ENCODE peak calls at places on chromosomes 5 and 9, in nine cellular contexts. One of them, this sample, is unnamed.
A peak's percentile ranks its signal among the peaks of the same experiment; 100 is the strongest.

GRCh38 chr5:99702565-99702964 is 773.8 kb upstream of the CHD1 start:
- DNase-seq in esophagus muscularis mucosa: no peak
- DNase-seq in tibial nerve: no peak
- DNase-seq in Panc1: no peak
- DNase-seq in SK-N-SH: no peak
- DNase-seq in adrenal gland: no peak
- DNase-seq in foreskin fibroblast: no peak
- DNase-seq in lower leg skin: no peak
- DNase-seq in HCT116: no peak
- DNase-seq in this sample: no peak

GRCh38 chr5:175738595-175739133 is 80.8 kb downstream of the HRH2 start:
- DNase-seq in esophagus muscularis mucosa: no peak
- DNase-seq in tibial nerve: no peak
- DNase-seq in Panc1: no peak
- DNase-seq in SK-N-SH: no peak
- DNase-seq in adrenal gland: no peak
- DNase-seq in foreskin fibroblast: no peak
- DNase-seq in lower leg skin: no peak
- DNase-seq in HCT116: no peak
- DNase-seq in this sample: no peak

GRCh38 chr5:178071108-178071507 is 42.2 kb upstream of the N4BP3 start:
- DNase-seq in esophagus muscularis mucosa: no peak
- DNase-seq in tibial nerve: no peak
- DNase-seq in Panc1: no peak
- DNase-seq in SK-N-SH: no peak
- DNase-seq in adrenal gland: no peak
- DNase-seq in foreskin fibroblast: no peak
- DNase-seq in lower leg skin: no peak
- DNase-seq in HCT116: no peak
- DNase-seq in this sample: no peak

GRCh38 chr9:78131969-78132687 is 100.5 kb upstream of the GNAQ start:
- DNase-seq in esophagus muscularis mucosa: no peak
- DNase-seq in tibial nerve: no peak
- DNase-seq in Panc1: no peak
- DNase-seq in SK-N-SH: no peak
- DNase-seq in adrenal gland: no peak
- DNase-seq in foreskin fibroblast: no peak
- DNase-seq in lower leg skin: no peak
- DNase-seq in HCT116: no peak
- DNase-seq in this sample: no peak

GRCh38 chr9:84754461-84754860 is 84.9 kb downstream of the NTRK2 start:
- DNase-seq in esophagus muscularis mucosa: no peak
- DNase-seq in tibial nerve: no peak
- DNase-seq in Panc1: no peak
- DNase-seq in SK-N-SH: no peak
- DNase-seq in adrenal gland: no peak
- DNase-seq in foreskin fibroblast: no peak
- DNase-seq in lower leg skin: no peak
- DNase-seq in HCT116: no peak
- DNase-seq in this sample: no peak

GRCh38 chr9:35627575-35627974 is 9.4 kb upstream of the CD72 start:
- DNase-seq in esophagus muscularis mucosa: no peak
- DNase-seq in tibial nerve: no peak
- DNase-seq in Panc1: no peak
- DNase-seq in SK-N-SH: no peak
- DNase-seq in adrenal gland: no peak
- DNase-seq in foreskin fibroblast: no peak
- DNase-seq in lower leg skin: no peak
- DNase-seq in HCT116: no peak
- DNase-seq in this sample: no peak

GRCh38 chr5:139915834-139916233 is 120.2 kb downstream of the PSD2 start:
- DNase-seq in esophagus muscularis mucosa: no peak
- DNase-seq in tibial nerve: no peak
- DNase-seq in Panc1: no peak
- DNase-seq in SK-N-SH: no peak
- DNase-seq in adrenal gland: no peak
- DNase-seq in foreskin fibroblast: no peak
- DNase-seq in lower leg skin: no peak
- DNase-seq in HCT116: no peak
- DNase-seq in this sample: no peak

GRCh38 chr5:134561871-134562296 is 36.4 kb downstream of the JADE2 start:
- DNase-seq in esophagus muscularis mucosa: no peak
- DNase-seq in tibial nerve: no peak
- DNase-seq in Panc1: no peak
- DNase-seq in SK-N-SH: peak; percentile 49
- DNase-seq in adrenal gland: peak; percentile 94
- DNase-seq in foreskin fibroblast: no peak
- DNase-seq in lower leg skin: no peak
- DNase-seq in HCT116: peak; percentile 7
- DNase-seq in this sample: peak; percentile 65

GRCh38 chr5:851553-851952 is 767 bp upstream of the ZDHHC11 start:
- DNase-seq in esophagus muscularis mucosa: no peak
- DNase-seq in tibial nerve: no peak
- DNase-seq in Panc1: no peak
- DNase-seq in SK-N-SH: no peak
- DNase-seq in adrenal gland: no peak
- DNase-seq in foreskin fibroblast: no peak
- DNase-seq in lower leg skin: no peak
- DNase-seq in HCT116: no peak
- DNase-seq in this sample: no peak

GRCh38 chr5:128216285-128216684 is 132.7 kb downstream of the SLC12A2 start:
- DNase-seq in esophagus muscularis mucosa: no peak
- DNase-seq in tibial nerve: no peak
- DNase-seq in Panc1: no peak
- DNase-seq in SK-N-SH: no peak
- DNase-seq in adrenal gland: no peak
- DNase-seq in foreskin fibroblast: no peak
- DNase-seq in lower leg skin: no peak
- DNase-seq in HCT116: no peak
- DNase-seq in this sample: no peak

GRCh38 chr5:128212206-128212788 is 128.7 kb downstream of the SLC12A2 start:
- DNase-seq in esophagus muscularis mucosa: no peak
- DNase-seq in tibial nerve: no peak
- DNase-seq in Panc1: no peak
- DNase-seq in SK-N-SH: no peak
- DNase-seq in adrenal gland: no peak
- DNase-seq in foreskin fibroblast: no peak
- DNase-seq in lower leg skin: no peak
- DNase-seq in HCT116: no peak
- DNase-seq in this sample: no peak

GRCh38 chr5:128216860-128217531 is 133.4 kb downstream of the SLC12A2 start:
- DNase-seq in esophagus muscularis mucosa: no peak
- DNase-seq in tibial nerve: no peak
- DNase-seq in Panc1: no peak
- DNase-seq in SK-N-SH: no peak
- DNase-seq in adrenal gland: no peak
- DNase-seq in foreskin fibroblast: peak; percentile 56
- DNase-seq in lower leg skin: no peak
- DNase-seq in HCT116: no peak
- DNase-seq in this sample: no peak

GRCh38 chr5:128213833-128214232 is 130.3 kb downstream of the SLC12A2 start:
- DNase-seq in esophagus muscularis mucosa: no peak
- DNase-seq in tibial nerve: no peak
- DNase-seq in Panc1: no peak
- DNase-seq in SK-N-SH: no peak
- DNase-seq in adrenal gland: no peak
- DNase-seq in foreskin fibroblast: no peak
- DNase-seq in lower leg skin: no peak
- DNase-seq in HCT116: no peak
- DNase-seq in this sample: no peak

GRCh38 chr5:128213340-128213739 is 129.8 kb downstream of the SLC12A2 start:
- DNase-seq in esophagus muscularis mucosa: no peak
- DNase-seq in tibial nerve: peak; percentile 51
- DNase-seq in Panc1: peak; percentile 53
- DNase-seq in SK-N-SH: peak; percentile 31
- DNase-seq in adrenal gland: peak; percentile 79
- DNase-seq in foreskin fibroblast: peak; percentile 60
- DNase-seq in lower leg skin: peak; percentile 31
- DNase-seq in HCT116: peak; percentile 61
- DNase-seq in this sample: peak; percentile 49
- TF ChIP-seq CTCF in esophagus muscularis mucosa: peak; percentile 83
- TF ChIP-seq CTCF in tibial nerve: peak; percentile 45
- TF ChIP-seq CTCF in Panc1: peak; percentile 76
- TF ChIP-seq CTCF in SK-N-SH: peak; percentile 86
- TF ChIP-seq CTCF in adrenal gland: peak; percentile 68
- TF ChIP-seq CTCF in foreskin fibroblast: peak; percentile 63
- TF ChIP-seq CTCF in lower leg skin: peak; percentile 41
- TF ChIP-seq CTCF in HCT116: peak; percentile 66
- TF ChIP-seq CTCF in this sample: peak; percentile 71

DNA sequence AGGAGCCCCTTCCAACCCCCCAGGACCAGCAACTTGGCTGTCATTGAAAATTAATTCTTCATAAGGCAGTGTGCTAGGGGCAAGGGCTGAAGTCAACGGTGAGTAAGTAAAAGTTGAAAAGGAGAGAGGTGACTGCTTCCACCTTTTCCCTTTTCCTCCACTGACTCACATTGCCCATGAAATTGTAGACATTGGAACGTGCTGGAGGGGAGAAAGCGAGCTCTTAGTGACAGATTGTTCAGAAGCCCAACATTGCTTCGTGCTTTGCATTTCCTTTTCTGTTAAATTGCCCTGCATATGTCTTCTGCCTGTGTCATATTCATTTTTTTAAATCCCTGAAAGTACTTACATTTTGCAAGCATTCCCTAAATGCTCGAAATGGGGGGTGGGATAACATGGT is 19.0 kb downstream of the GLRA1 start:
- DNase-seq in esophagus muscularis mucosa: no peak
- DNase-seq in tibial nerve: no peak
- DNase-seq in Panc1: no peak
- DNase-seq in SK-N-SH: no peak
- DNase-seq in adrenal gland: no peak
- DNase-seq in foreskin fibroblast: no peak
- DNase-seq in lower leg skin: no peak
- DNase-seq in HCT116: no peak
- DNase-seq in this sample: no peak
- H3K4me3 ChIP-seq in esophagus muscularis mucosa: no peak overlapping the region
- H3K4me3 ChIP-seq in tibial nerve: no peak overlapping the region
- H3K4me3 ChIP-seq in Panc1: no peak overlapping the region
- H3K4me3 ChIP-seq in SK-N-SH: no peak overlapping the region
- H3K4me3 ChIP-seq in adrenal gland: no peak overlapping the region
- H3K4me3 ChIP-seq in foreskin fibroblast: no peak overlapping the region
- H3K4me3 ChIP-seq in lower leg skin: no peak overlapping the region
- H3K4me3 ChIP-seq in HCT116: no peak overlapping the region
- H3K4me3 ChIP-seq in this sample: no peak overlapping the region

DNA sequence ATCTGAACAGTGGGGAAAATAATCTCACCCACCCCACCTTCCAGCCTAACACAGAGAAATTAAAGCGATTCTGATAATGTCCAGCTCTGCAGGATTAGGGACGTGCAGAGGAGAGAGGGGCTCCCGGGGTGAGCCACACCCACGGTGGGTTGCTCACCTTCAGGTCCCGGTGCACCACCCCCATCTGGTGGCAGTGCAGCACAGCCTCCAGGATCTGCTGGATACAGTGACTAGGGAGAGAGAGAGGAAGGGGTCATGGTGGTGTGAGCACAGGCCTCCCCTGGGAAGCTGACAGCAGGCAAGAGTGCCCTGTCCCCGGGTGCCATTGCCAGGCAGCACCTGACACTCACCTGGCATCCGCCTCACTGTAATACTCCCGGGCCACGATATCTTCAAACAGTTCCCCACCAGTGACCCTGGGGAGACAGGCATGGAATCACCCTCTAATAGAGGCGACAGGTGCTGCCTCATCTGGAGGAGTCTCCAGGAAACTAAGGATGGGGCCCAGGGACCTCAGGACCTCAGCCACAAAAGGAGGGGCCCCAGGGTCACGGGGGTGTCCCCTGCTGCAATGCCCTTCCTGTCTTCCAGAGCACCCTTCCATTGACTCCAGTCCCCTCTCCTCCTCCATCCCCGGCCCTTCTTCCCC is 33.0 kb downstream of the CAMK2A start:
- DNase-seq in esophagus muscularis mucosa: no peak
- DNase-seq in tibial nerve: no peak
- DNase-seq in Panc1: no peak
- DNase-seq in SK-N-SH: peak; percentile 65
- DNase-seq in adrenal gland: no peak
- DNase-seq in foreskin fibroblast: no peak
- DNase-seq in lower leg skin: no peak
- DNase-seq in HCT116: no peak
- DNase-seq in this sample: no peak
- TF ChIP-seq CTCF in esophagus muscularis mucosa: no peak
- TF ChIP-seq CTCF in tibial nerve: no peak
- TF ChIP-seq CTCF in Panc1: no peak
- TF ChIP-seq CTCF in SK-N-SH: peak; percentile 26
- TF ChIP-seq CTCF in adrenal gland: no peak
- TF ChIP-seq CTCF in foreskin fibroblast: no peak
- TF ChIP-seq CTCF in lower leg skin: no peak
- TF ChIP-seq CTCF in HCT116: peak; percentile 46
- TF ChIP-seq CTCF in this sample: no peak

DNA sequence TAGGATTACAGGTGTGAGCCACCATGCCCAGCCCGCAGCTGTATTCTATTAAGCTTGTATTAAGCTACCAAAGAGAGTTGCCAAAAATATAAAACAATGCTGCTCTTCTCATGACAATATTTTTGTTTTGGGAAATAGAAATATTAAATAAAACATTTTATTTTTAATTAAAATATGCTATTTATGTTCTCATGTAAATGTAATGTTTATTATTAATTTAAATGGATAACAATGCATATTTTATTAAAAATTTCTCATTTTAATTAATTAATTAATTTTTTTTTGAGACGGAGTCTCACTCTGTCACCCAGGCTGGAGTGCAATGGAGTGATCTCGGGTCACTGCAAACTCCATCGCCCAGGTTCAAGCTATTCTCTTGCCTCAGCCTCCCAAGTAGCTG is 117.5 kb downstream of the ANKRD55 start:
- DNase-seq in esophagus muscularis mucosa: no peak
- DNase-seq in tibial nerve: no peak
- DNase-seq in Panc1: no peak
- DNase-seq in SK-N-SH: no peak
- DNase-seq in adrenal gland: no peak
- DNase-seq in foreskin fibroblast: no peak
- DNase-seq in lower leg skin: no peak
- DNase-seq in HCT116: no peak
- DNase-seq in this sample: no peak
- H3K4me3 ChIP-seq in esophagus muscularis mucosa: no peak overlapping the region
- H3K4me3 ChIP-seq in tibial nerve: no peak overlapping the region
- H3K4me3 ChIP-seq in Panc1: no peak overlapping the region
- H3K4me3 ChIP-seq in SK-N-SH: no peak overlapping the region
- H3K4me3 ChIP-seq in adrenal gland: no peak overlapping the region
- H3K4me3 ChIP-seq in foreskin fibroblast: no peak overlapping the region
- H3K4me3 ChIP-seq in lower leg skin: no peak overlapping the region
- H3K4me3 ChIP-seq in HCT116: no peak overlapping the region
- H3K4me3 ChIP-seq in this sample: no peak overlapping the region

GRCh38 chr9:7848498-7848897 is 48.9 kb upstream of the DMAC1 start:
- DNase-seq in esophagus muscularis mucosa: no peak
- DNase-seq in tibial nerve: no peak
- DNase-seq in Panc1: no peak
- DNase-seq in SK-N-SH: no peak
- DNase-seq in adrenal gland: no peak
- DNase-seq in foreskin fibroblast: no peak
- DNase-seq in lower leg skin: no peak
- DNase-seq in HCT116: no peak
- DNase-seq in this sample: no peak

GRCh38 chr9:7841831-7842230 is 42.3 kb upstream of the DMAC1 start:
- DNase-seq in esophagus muscularis mucosa: no peak
- DNase-seq in tibial nerve: no peak
- DNase-seq in Panc1: no peak
- DNase-seq in SK-N-SH: no peak
- DNase-seq in adrenal gland: no peak
- DNase-seq in foreskin fibroblast: no peak
- DNase-seq in lower leg skin: no peak
- DNase-seq in HCT116: no peak
- DNase-seq in this sample: no peak

GRCh38 chr9:7844283-7844682 is 44.7 kb upstream of the DMAC1 start:
- DNase-seq in esophagus muscularis mucosa: no peak
- DNase-seq in tibial nerve: no peak
- DNase-seq in Panc1: no peak
- DNase-seq in SK-N-SH: peak; percentile 9
- DNase-seq in adrenal gland: no peak
- DNase-seq in foreskin fibroblast: no peak
- DNase-seq in lower leg skin: no peak
- DNase-seq in HCT116: no peak
- DNase-seq in this sample: no peak
- TF ChIP-seq CTCF in esophagus muscularis mucosa: no peak
- TF ChIP-seq CTCF in tibial nerve: no peak
- TF ChIP-seq CTCF in Panc1: no peak
- TF ChIP-seq CTCF in SK-N-SH: peak; percentile 49
- TF ChIP-seq CTCF in adrenal gland: no peak
- TF ChIP-seq CTCF in foreskin fibroblast: no peak
- TF ChIP-seq CTCF in lower leg skin: no peak
- TF ChIP-seq CTCF in HCT116: peak; percentile 37
- TF ChIP-seq CTCF in this sample: no peak